ENCODE peak calls at places on chromosomes 16 and 17, in nine cellular contexts. N, K, S, Y, F, Z, B, X and L are unnamed samples. For H3K4me1, the result is how much of the 10 kb centered on the place peaks cover.

GRCh38 chr17:21280081-21280518 is 4.4 kb upstream of the MAP2K3 start:
- DNase-seq in B (no peak), F (peak), Z (peak), X (peak), S (peak), Y (peak), K (peak), N (peak), L (peak)

GRCh38 chr17:40637931-40638330 is 9.7 kb downstream of the SMARCE1 start:
- DNase-seq in Y (no peak), S (no peak), K (no peak), N (no peak), B (no peak), F (no peak), X (no peak), Z (no peak), L (no peak)

GRCh38 chr16:70250748-70251650 is 741 bp downstream of the EXOSC6 start:
- DNase-seq in Y (peak), X (peak), S (peak), B (no peak), K (no peak), Z (no peak), N (no peak), F (peak), L (peak)

GRCh38 chr17:19533036-19533717 is 477 bp upstream of the SLC47A1 start:
- DNase-seq in S (no peak), K (no peak), N (no peak), B (no peak), X (no peak), Y (no peak), Z (no peak), F (no peak), L (no peak)

GRCh38 chr16:57372372-57373116 is at the start of gene CX3CL1:
- DNase-seq in K (no peak), Z (peak), N (no peak), B (no peak), S (peak), Y (peak), X (peak), F (peak), L (peak)

GRCh38 chr17:59387351-59388069 is 56.1 kb downstream of the YPEL2 start:
- DNase-seq in F (no peak), Z (no peak), B (no peak), N (no peak), Y (no peak), X (no peak), S (no peak), K (no peak), L (no peak)

GRCh38 chr17:384622-385194 is 32.1 kb upstream of the RPH3AL start:
- DNase-seq in B (no peak), X (peak), Y (no peak), K (no peak), S (no peak), F (no peak), N (no peak), Z (no peak), L (peak)

GRCh38 chr16:68790130-68790761 is 53.1 kb upstream of the TANGO6 start:
- DNase-seq in F (no peak), X (no peak), Z (peak), N (no peak), S (peak), Y (peak), K (no peak), B (no peak), L (no peak)

GRCh38 chr17:72122668-72123495 is 2.1 kb downstream of the SOX9 start:
- DNase-seq in B (peak), X (peak), F (peak), N (no peak), Y (peak), K (no peak), Z (no peak), S (peak), L (peak)

GRCh38 chr17:70636517-70637133 is 467.3 kb downstream of the KCNJ2 start:
- DNase-seq in B (no peak), Y (peak), Z (peak), K (peak), F (no peak), S (peak), N (no peak), X (no peak), L (no peak)

GRCh38 chr17:38452719-38453118 is 24.5 kb downstream of the ARHGAP23 start:
- DNase-seq in S (no peak), Y (no peak), Z (no peak), F (no peak), B (no peak), K (no peak), N (no peak), X (no peak), L (no peak)

GRCh38 chr17:38449364-38449763 is 21.1 kb downstream of the ARHGAP23 start:
- DNase-seq in S (no peak), F (no peak), N (no peak), X (no peak), K (no peak), Z (no peak), Y (peak), B (no peak), L (peak)

GRCh38 chr17:38450699-38451029 is 22.4 kb downstream of the ARHGAP23 start:
- DNase-seq in S (no peak), K (no peak), Z (no peak), X (no peak), Y (no peak), B (no peak), F (no peak), N (no peak), L (no peak)

GRCh38 chr17:38451840-38452529 is 23.7 kb downstream of the ARHGAP23 start:
- DNase-seq in K (no peak), X (no peak), N (no peak), Y (peak), B (no peak), F (no peak), Z (no peak), S (peak), L (no peak)

DNA sequence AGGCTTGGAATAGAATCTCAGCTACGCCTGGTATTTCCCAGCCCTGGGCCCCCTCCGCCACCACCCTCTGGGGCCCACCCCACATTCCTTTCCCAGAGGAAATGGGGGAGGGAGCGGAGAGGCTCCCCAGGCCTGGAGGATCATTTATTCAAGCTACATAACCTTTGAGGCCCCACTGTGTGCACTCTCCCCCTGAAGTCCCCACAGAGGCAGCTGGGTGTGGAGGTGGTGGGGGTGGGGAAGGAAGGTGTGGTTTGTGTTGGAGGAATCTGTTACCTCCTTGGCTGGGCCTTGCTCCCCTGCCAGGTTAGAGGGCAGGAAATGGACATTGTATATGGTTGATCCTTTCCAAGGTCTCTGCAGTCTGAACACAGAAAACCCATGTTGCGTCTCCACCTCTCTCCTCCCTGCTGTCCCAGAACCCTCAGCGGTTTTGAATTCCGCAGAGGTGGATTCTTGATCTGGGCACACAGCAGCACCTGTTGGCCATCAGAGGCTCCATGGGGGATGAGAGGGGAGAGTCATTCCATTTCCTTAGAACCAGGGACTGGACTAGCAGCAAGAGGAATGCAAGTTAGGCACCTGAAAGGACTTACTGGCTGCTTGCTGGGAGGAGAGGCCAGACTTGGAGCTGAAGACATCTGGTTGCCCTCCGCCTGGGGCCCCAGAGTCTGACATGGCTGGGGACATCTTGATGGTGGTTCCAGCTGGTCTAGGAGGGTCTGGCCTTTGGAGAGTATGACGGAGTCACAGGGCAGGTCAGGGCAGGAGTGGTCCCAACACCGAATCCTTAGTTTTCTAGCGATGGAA is 23.0 kb downstream of the ARHGAP23 start:
- DNase-seq in F (no peak), Y (peak), K (no peak), Z (no peak), S (peak), N (peak), B (no peak), X (peak), L (peak)
- H3K4me3 ChIP-seq in F (peak), Y (peak), K (no peak), Z (no peak), S (peak), N (peak), B (no peak), X (no peak), L (no peak)

GRCh38 chr16:53757971-53758609 is 54.1 kb downstream of the FTO start:
- DNase-seq in K (no peak), B (no peak), Y (no peak), X (no peak), S (no peak), N (no peak), Z (no peak), F (no peak), L (no peak)

GRCh38 chr16:53752566-53752965 is 48.6 kb downstream of the FTO start:
- DNase-seq in Z (no peak), F (no peak), K (no peak), N (no peak), S (no peak), B (no peak), X (no peak), Y (no peak), L (no peak)

GRCh38 chr16:53756329-53756996 is 52.5 kb downstream of the FTO start:
- DNase-seq in N (no peak), Y (peak), K (no peak), S (peak), F (no peak), Z (no peak), X (no peak), B (no peak), L (no peak)

GRCh38 chr16:53754938-53755910 is 51.3 kb downstream of the FTO start:
- DNase-seq in X (no peak), B (no peak), N (no peak), K (no peak), S (peak), Y (peak), F (peak), Z (no peak), L (no peak)

GRCh38 chr16:53753431-53753830 is 49.5 kb downstream of the FTO start:
- DNase-seq in Z (no peak), F (no peak), K (no peak), Y (no peak), X (no peak), S (no peak), N (no peak), B (no peak), L (no peak)
- H3K27ac ChIP-seq in Z (no peak), F (no peak), K (no peak), Y (no peak), X (no peak), S (no peak), N (no peak), B (no peak), L (no peak)

GRCh38 chr17:68457539-68458259 is 403 bp upstream of the WIPI1 start:
- DNase-seq in S (peak), Y (peak), F (peak), N (peak), B (peak), K (peak), X (peak), Z (peak), L (peak)
- H3K4me1 ChIP-seq in S (under half), Y (under half), F (half or more), N (under half), B (half or more), K (half or more), X (under half), Z (under half), L (under half)

GRCh38 chr16:23398987-23399805 is 53.8 kb downstream of the COG7 start:
- DNase-seq in F (peak), N (peak), B (no peak), K (no peak), X (peak), Y (peak), S (no peak), Z (no peak), L (peak)
- H3K4me3 ChIP-seq in F (no peak), N (no peak), B (no peak), K (no peak), X (no peak), Y (no peak), S (no peak), Z (no peak), L (no peak)